ENCODE peak calls at places on chromosomes 6 and 20, in four cellular contexts. B is H54; U is activated CD4-positive, alpha-beta memory T cell treated with anti-CD3 and anti-CD28 coated beads, Interleukin-2, amount 10 ng/mL, durations not matched to agents 7 days and 5 days; J is sigmoid colon. T is an unnamed sample.

GRCh38 chr6:31186052-31186734 is 15.7 kb upstream of the POU5F1 start:
- DNase-seq in J (peak), B (no peak), U (no peak), T (peak)

GRCh38 chr6:157537518-157537917 is 156.5 kb downstream of the ZDHHC14 start:
- DNase-seq in J (no peak), U (no peak), B (no peak), T (no peak)

GRCh38 chr6:85672623-85673022 is 29.9 kb upstream of the SYNCRIP start:
- DNase-seq in J (no peak), B (no peak), U (no peak), T (no peak)

GRCh38 chr6:1911476-1911875 is 301.8 kb downstream of the FOXC1 start:
- DNase-seq in B (no peak), U (no peak), J (no peak), T (no peak)

GRCh38 chr6:13077117-13077516 is 251.2 kb downstream of the TBC1D7 start:
- DNase-seq in J (no peak), B (no peak), U (no peak), T (no peak)

GRCh38 chr20:839626-840025 is 6.1 kb downstream of the FAM110A start:
- DNase-seq in U (no peak), J (no peak), B (no peak), T (no peak)

GRCh38 chr6:113953346-113953745 is 17.6 kb downstream of the HDAC2 start:
- DNase-seq in B (no peak), U (no peak), J (no peak), T (no peak)

GRCh38 chr6:43734294-43734665 is 35.7 kb upstream of the VEGFA start:
- DNase-seq in U (no peak), B (no peak), J (no peak), T (peak)

GRCh38 chr6:23533311-23533710 is 592.7 kb upstream of the NRSN1 start:
- DNase-seq in B (no peak), J (no peak), U (no peak), T (no peak)

GRCh38 chr6:14863896-14864850 is 381.7 kb upstream of the JARID2 start:
- DNase-seq in U (no peak), J (no peak), B (no peak), T (no peak)

GRCh38 chr6:63441266-63441956 is 121.6 kb upstream of the LGSN start:
- DNase-seq in U (no peak), B (no peak), J (no peak), T (no peak)

GRCh38 chr6:106560966-106561740 is 68.1 kb downstream of the RTN4IP1 start:
- DNase-seq in B (no peak), J (no peak), U (no peak), T (no peak)

GRCh38 chr6:53486679-53487078 is 58.2 kb downstream of the GCLC start:
- DNase-seq in B (no peak), J (no peak), U (no peak), T (no peak)

GRCh38 chr20:32249030-32249738 is 28.3 kb upstream of the KIF3B start:
- DNase-seq in J (no peak), B (no peak), U (peak), T (no peak)

GRCh38 chr20:51044796-51045195 is 21.9 kb upstream of the KCNG1 start:
- DNase-seq in J (no peak), B (no peak), U (no peak), T (no peak)

GRCh38 chr6:45757443-45758121 is 258.1 kb downstream of the CLIC5 start:
- DNase-seq in J (no peak), B (no peak), U (no peak), T (no peak)

GRCh38 chr6:52167272-52167671 is 18.9 kb upstream of the IL17A start:
- DNase-seq in U (no peak), B (no peak), J (no peak), T (no peak)